ENCODE peak calls at places on chromosomes 2 and 18, in six cellular contexts. F is NCI-H1694 treated with DMSO at 0.1 percent for 48 hours, H is HEK293T, I is hypothalamus, A is progenitor cell of endocrine pancreas, C is T-cell. D is an unnamed sample.

GRCh38 chr18:48885951-48886400 is 64.8 kb downstream of the SMAD7 start:
- DNase-seq in A (no peak), H (no peak), F (no peak), C (no peak), I (no peak), D (no peak)

GRCh38 chr2:180505203-180505602 is 475.2 kb upstream of the UBE2E3 start:
- DNase-seq in I (no peak), H (no peak), A (no peak), F (no peak), C (no peak), D (no peak)

GRCh38 chr2:237025090-237025865 is 60.4 kb upstream of the COPS8 start:
- DNase-seq in F (no peak), A (no peak), H (no peak), C (no peak), I (no peak), D (no peak)

GRCh38 chr18:12532661-12533060 is 124.9 kb downstream of the PRELID3A start:
- DNase-seq in H (no peak), F (no peak), I (no peak), C (no peak), A (no peak), D (no peak)

GRCh38 chr2:240992572-240993291 is 5.7 kb upstream of the SNED1 start:
- DNase-seq in A (peak; percentile 8), I (no peak), C (peak; percentile 28), H (no peak), F (no peak), D (no peak)

GRCh38 chr2:178949584-178949983 is 100.4 kb downstream of the CCDC141 start:
- DNase-seq in F (no peak), H (no peak), C (no peak), A (no peak), I (no peak), D (no peak)

GRCh38 chr18:27413495-27414401 is 228.6 kb upstream of the CHST9 start:
- DNase-seq in A (no peak), C (no peak), I (no peak), H (no peak), F (peak; percentile 10), D (no peak)

GRCh38 chr2:74457129-74457548 is 1.1 kb upstream of the WBP1 start:
- DNase-seq in H (peak; percentile 16), C (no peak), I (no peak), F (peak; percentile 50), A (no peak), D (no peak)

GRCh38 chr18:71849407-71849806 is 694.7 kb downstream of the CBLN2 start:
- DNase-seq in A (no peak), H (no peak), F (no peak), I (no peak), C (no peak), D (no peak)

GRCh38 chr2:120625865-120626560 is 109.7 kb upstream of the GLI2 start:
- DNase-seq in A (no peak), C (no peak), H (no peak), I (no peak), F (no peak), D (no peak)

GRCh38 chr18:58394046-58394445 is 234.8 kb downstream of the ALPK2 start:
- DNase-seq in H (no peak), I (no peak), C (no peak), F (no peak), A (no peak), D (no peak)

GRCh38 chr2:222300725-222301295 is 2.0 kb upstream of the PAX3 start:
- DNase-seq in C (no peak), H (no peak), F (no peak), A (no peak), I (no peak), D (peak; percentile 36)

GRCh38 chr2:66771359-66771978 is 336.5 kb downstream of the MEIS1 start:
- DNase-seq in C (no peak), F (no peak), I (no peak), H (no peak), A (no peak), D (no peak)

GRCh38 chr18:52764271-52764670 is 424.3 kb downstream of the DCC start:
- DNase-seq in F (no peak), I (no peak), A (no peak), C (no peak), H (no peak), D (no peak)

GRCh38 chr2:186595219-186595618 is 5.4 kb downstream of the ITGAV start:
- DNase-seq in H (no peak), I (no peak), F (no peak), C (no peak), A (no peak), D (no peak)

GRCh38 chr2:95323347-95324155 is 26.4 kb downstream of the KCNIP3 start:
- DNase-seq in I (no peak), H (peak; percentile 65), A (peak; percentile 33), F (no peak), C (no peak), D (no peak)

GRCh38 chr2:30708491-30709290 is 98.6 kb downstream of the CAPN13 start:
- DNase-seq in H (no peak), I (no peak), F (no peak), C (no peak), A (no peak), D (no peak)

GRCh38 chr2:210360412-210360811 is 45.4 kb upstream of the MYL1 start:
- DNase-seq in A (no peak), I (no peak), F (no peak), H (no peak), C (no peak), D (no peak)

GRCh38 chr2:239496700-239497099 is 95.9 kb upstream of the HDAC4 start:
- DNase-seq in A (no peak), H (no peak), F (no peak), C (no peak), I (no peak), D (no peak)

GRCh38 chr2:67812682-67813081 is 250.1 kb downstream of the C1D start:
- DNase-seq in I (no peak), C (no peak), A (no peak), H (no peak), F (no peak), D (no peak)

GRCh38 chr18:48228301-48228715 is 180.9 kb downstream of the ZBTB7C start:
- DNase-seq in I (no peak), C (no peak), H (no peak), F (no peak), A (no peak), D (no peak)

GRCh38 chr18:2424420-2424819 is 146.9 kb downstream of the METTL4 start:
- DNase-seq in C (no peak), H (no peak), F (no peak), A (no peak), I (no peak), D (no peak)

GRCh38 chr2:23379220-23379695 is 5.7 kb upstream of the KLHL29 start:
- DNase-seq in I (no peak), F (no peak), C (no peak), H (no peak), A (no peak), D (no peak)

GRCh38 chr18:31512203-31512764 is 14.3 kb downstream of the DSG2 start:
- DNase-seq in H (no peak), I (no peak), C (no peak), F (no peak), A (no peak), D (no peak)

GRCh38 chr18:7467708-7468466 is 99.2 kb upstream of the PTPRM start:
- DNase-seq in H (no peak), C (no peak), A (no peak), F (no peak), I (no peak), D (no peak)

GRCh38 chr2:224448236-224448635 is 46.3 kb upstream of the FAM124B start:
- DNase-seq in C (no peak), I (no peak), F (no peak), A (no peak), H (no peak), D (no peak)

GRCh38 chr2:142954488-142954887 is 77.0 kb downstream of the KYNU start:
- DNase-seq in H (no peak), C (no peak), A (no peak), I (no peak), F (no peak), D (no peak)

GRCh38 chr2:176161041-176161785 is 4.1 kb downstream of the HOXD3 start:
- DNase-seq in F (no peak), H (no peak), A (no peak), C (no peak), I (no peak), D (no peak)

GRCh38 chr2:9735335-9735734 is 104.5 kb upstream of the YWHAQ start:
- DNase-seq in H (no peak), A (no peak), F (no peak), C (peak; percentile 14), I (no peak), D (no peak)